ENCODE peak calls at places on chromosomes 5 and 9, in seven cellular contexts. W is heart left ventricle, A is PC-3, Z is thyroid gland, H is stomach, F is tibial nerve, Q is H9. X is an unnamed sample.

GRCh38 chr9:2727966-2728613 is 10.8 kb downstream of the KCNV2 start:
- DNase-seq in F (peak; percentile 49), H (no peak), Z (peak; percentile 46), A (peak; percentile 69), W (peak; percentile 38), Q (no peak), X (peak; percentile 48)

GRCh38 chr5:172599204-172599567 is 41.9 kb upstream of the NEURL1B start:
- DNase-seq in W (no peak), A (no peak), Z (no peak), H (no peak), F (no peak), Q (no peak), X (no peak)

GRCh38 chr9:95088421-95089161 is 228.9 kb downstream of the FANCC start:
- DNase-seq in A (no peak), F (no peak), Q (no peak), Z (peak; percentile 76), H (no peak), W (no peak), X (no peak)

GRCh38 chr5:61931236-61931635 is 374.8 kb upstream of the KIF2A start:
- DNase-seq in A (no peak), Q (no peak), Z (no peak), H (no peak), F (no peak), W (no peak), X (no peak)

GRCh38 chr9:1722404-1722803 is 292.7 kb upstream of the SMARCA2 start:
- DNase-seq in F (no peak), Q (peak; percentile 50), H (no peak), A (peak; percentile 2), Z (no peak), W (no peak), X (no peak)

GRCh38 chr9:94906181-94906580 is 179.7 kb downstream of the AOPEP start:
- DNase-seq in H (no peak), A (no peak), Q (peak; percentile 2), Z (no peak), W (no peak), F (no peak), X (no peak)

GRCh38 chr5:17964067-17964466 is 329.8 kb downstream of the TAF11L14 start:
- DNase-seq in W (no peak), Z (no peak), F (no peak), Q (no peak), H (no peak), A (peak; percentile 26), X (no peak)

GRCh38 chr9:35051069-35051967 is 21.1 kb downstream of the VCP start:
- DNase-seq in W (peak; percentile 45), F (no peak), H (peak; percentile 45), A (peak; percentile 61), Z (peak; percentile 34), Q (peak; percentile 61), X (no peak)

GRCh38 chr5:28301676-28302075 is 1263.3 kb upstream of the CDH9 start:
- DNase-seq in H (no peak), F (no peak), Z (no peak), W (no peak), Q (no peak), A (peak; percentile 78), X (no peak)

GRCh38 chr9:70902171-70902570 is 219.2 kb downstream of the TRPM3 start:
- DNase-seq in W (no peak), F (no peak), Q (no peak), H (no peak), Z (no peak), A (no peak), X (no peak)

GRCh38 chr9:135788576-135789300 is 86.8 kb downstream of the KCNT1 start:
- DNase-seq in Q (no peak), A (no peak), W (no peak), F (no peak), Z (no peak), H (no peak), X (no peak)

GRCh38 chr9:133862585-133863041 is 124.5 kb upstream of the SARDH start:
- DNase-seq in H (peak; percentile 30), Q (no peak), Z (no peak), W (peak; percentile 66), A (no peak), F (peak; percentile 31), X (no peak)

GRCh38 chr9:27436234-27436633 is 87.9 kb upstream of the IFNK start:
- DNase-seq in Q (no peak), Z (no peak), H (peak; percentile 61), A (peak; percentile 19), F (no peak), W (no peak), X (no peak)

GRCh38 chr9:83430681-83431080 is 107.5 kb downstream of the FRMD3 start:
- DNase-seq in H (no peak), Q (no peak), Z (peak; percentile 70), A (no peak), W (no peak), F (no peak), X (no peak)
- H3K27ac ChIP-seq in H (peak overlapping the region; percentile 81), Q (no peak overlapping the region), Z (peak overlapping the region; percentile 89), A (no peak overlapping the region), W (no peak overlapping the region), F (no peak overlapping the region), X (no peak overlapping the region)

GRCh38 chr5:95554647-95555548 is at the start of the genes ARSK and SKIC3:
- DNase-seq in A (peak; percentile 99), W (peak; percentile 94), H (peak; percentile 96), Q (peak; percentile 96), F (peak; percentile 94), Z (peak; percentile 96), X (peak; percentile 99)
- TF ChIP-seq CTCF in A (peak; percentile 36), W (peak; percentile 45), H (no peak), Q (peak; percentile 42), F (peak; percentile 45), Z (no peak), X (peak; percentile 55)

DNA sequence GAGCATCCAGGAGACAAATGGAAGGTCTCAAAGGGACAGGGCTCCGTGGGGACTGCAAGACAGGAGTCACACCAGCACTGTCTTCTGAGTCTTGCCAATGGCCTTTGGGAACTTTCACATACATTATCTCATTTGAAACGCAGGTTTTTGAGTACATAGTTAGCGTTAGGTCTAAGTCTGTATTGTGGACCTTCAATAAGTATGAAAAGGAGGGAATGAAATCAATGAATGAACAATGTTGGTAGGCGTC is 442 bp upstream of the DCTN4 start:
- DNase-seq in Z (no peak), F (no peak), A (no peak), W (no peak), Q (no peak), H (no peak), X (no peak)
- H3K27ac ChIP-seq in Z (peak overlapping the region; percentile 99), F (peak overlapping the region; percentile 94), A (peak overlapping the region; percentile 87), W (peak overlapping the region; percentile 96), Q (no peak overlapping the region), H (peak overlapping the region; percentile 99), X (peak overlapping the region; percentile 97)

GRCh38 chr9:78954286-78954685 is 617.5 kb upstream of the TLE4 start:
- DNase-seq in F (no peak), H (no peak), W (no peak), A (no peak), Z (no peak), Q (no peak), X (no peak)

GRCh38 chr9:78962186-78962585 is 609.6 kb upstream of the TLE4 start:
- DNase-seq in Z (no peak), F (no peak), W (no peak), Q (no peak), H (no peak), A (no peak), X (no peak)

GRCh38 chr9:78963911-78964310 is 607.9 kb upstream of the TLE4 start:
- DNase-seq in H (no peak), W (no peak), Q (no peak), F (no peak), Z (no peak), A (no peak), X (no peak)

DNA sequence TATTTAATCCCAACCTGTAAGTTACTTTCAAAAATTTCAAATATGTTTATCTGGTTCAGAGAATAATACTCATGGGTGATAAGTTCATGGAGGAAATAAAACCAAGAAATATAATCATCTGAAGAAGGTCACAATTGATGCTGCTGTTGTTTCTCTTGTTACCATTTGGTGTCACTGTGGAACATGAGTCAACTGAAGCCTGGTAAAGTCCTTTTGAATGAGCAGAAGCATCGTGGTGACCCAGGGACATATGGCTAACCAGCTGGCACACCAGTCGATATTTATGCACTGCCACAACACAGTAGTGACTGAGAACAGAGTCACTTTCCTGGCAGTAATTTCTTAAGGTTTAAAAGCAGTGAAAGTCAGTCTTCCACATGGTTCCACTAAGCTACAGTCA is 612.9 kb upstream of the TLE4 start:
- DNase-seq in H (no peak), W (no peak), Z (no peak), F (no peak), Q (no peak), A (no peak), X (no peak)
- TF ChIP-seq CTCF in H (no peak), W (no peak), Z (no peak), F (no peak), Q (peak; percentile 63), A (peak; percentile 38), X (no peak)

GRCh38 chr9:74497750-74498615 is 848 bp downstream of the RORB start:
- DNase-seq in H (no peak), A (no peak), Z (peak; percentile 57), F (no peak), Q (peak; percentile 62), W (peak; percentile 35), X (no peak)
- H3K27ac ChIP-seq in H (peak overlapping the region; percentile 52), A (no peak overlapping the region), Z (peak overlapping the region; percentile 7), F (no peak overlapping the region), Q (no peak overlapping the region), W (no peak overlapping the region), X (no peak overlapping the region)

X was measured in AG04450.